ENCODE peak calls at places on chromosome 21, in nine cellular contexts. X, M, Z, W, P, D, S, T and L are unnamed samples.

GRCh38 chr21:32645261-32646182 is 33.3 kb upstream of the CFAP298 start:
- DNase-seq in S (no peak), D (no peak), P (no peak), M (no peak), W (no peak), T (no peak), X (no peak), Z (no peak), L (no peak)

GRCh38 chr21:46599251-46599572 is 5.7 kb downstream of the S100B start:
- DNase-seq in T (no peak), M (no peak), S (peak; percentile 76), P (peak; percentile 10), Z (no peak), D (no peak), X (no peak), W (peak; percentile 77), L (peak; percentile 56)

GRCh38 chr21:18369115-18369514 is 34.5 kb downstream of the TMPRSS15 start:
- DNase-seq in M (no peak), X (no peak), T (no peak), D (no peak), P (peak; percentile 6), S (no peak), Z (no peak), W (no peak), L (no peak)

GRCh38 chr21:17612023-17612564 is 607 bp downstream of the BTG3 start:
- DNase-seq in P (peak; percentile 29), X (no peak), S (no peak), M (no peak), W (no peak), Z (peak; percentile 25), T (peak; percentile 78), D (no peak), L (peak; percentile 22)

GRCh38 chr21:43341349-43342163 is 85.4 kb downstream of the SIK1 start:
- DNase-seq in Z (no peak), W (no peak), D (no peak), M (no peak), P (peak; percentile 89), X (no peak), T (no peak), S (no peak), L (no peak)

GRCh38 chr21:34022557-34023335 is 50.6 kb upstream of the MRPS6 start:
- DNase-seq in W (no peak), P (no peak), X (no peak), Z (no peak), D (no peak), T (no peak), M (no peak), S (no peak), L (no peak)

GRCh38 chr21:43814215-43815106 is 25.1 kb downstream of the RRP1 start:
- DNase-seq in X (no peak), M (no peak), W (no peak), T (no peak), S (no peak), Z (no peak), D (no peak), P (no peak), L (no peak)

GRCh38 chr21:14453339-14453738 is 70.4 kb upstream of the HSPA13 start:
- DNase-seq in S (no peak), W (no peak), D (no peak), X (no peak), P (no peak), T (no peak), M (no peak), Z (no peak), L (no peak)

GRCh38 chr21:43881283-43881682 is 16.3 kb downstream of the AGPAT3 start:
- DNase-seq in P (no peak), T (no peak), Z (no peak), X (no peak), S (no peak), M (no peak), D (no peak), W (no peak), L (no peak)

GRCh38 chr21:28770867-28771661 is 221.6 kb downstream of the LTN1 start:
- DNase-seq in T (no peak), W (no peak), P (no peak), M (peak; percentile 92), Z (no peak), X (no peak), S (peak; percentile 40), D (no peak), L (no peak)

GRCh38 chr21:44296916-44297315 is 2.9 kb upstream of the PFKL start:
- DNase-seq in S (no peak), T (no peak), M (no peak), P (no peak), W (no peak), X (no peak), D (no peak), Z (no peak), L (no peak)

GRCh38 chr21:23016617-23017016 is 2018.4 kb downstream of the NCAM2 start:
- DNase-seq in Z (no peak), D (no peak), P (peak; percentile 0), X (peak; percentile 4), W (no peak), S (no peak), M (no peak), T (no peak), L (no peak)

GRCh38 chr21:33402011-33402979 is 918 bp upstream of the IFNGR2 start:
- DNase-seq in D (no peak), S (peak; percentile 74), P (no peak), X (no peak), T (peak; percentile 88), M (peak; percentile 96), W (no peak), Z (peak; percentile 46), L (no peak)

GRCh38 chr21:38809170-38809878 is 3.6 kb downstream of the ETS2 start:
- DNase-seq in S (no peak), T (peak; percentile 68), Z (no peak), P (no peak), X (no peak), W (no peak), M (no peak), D (no peak), L (no peak)

GRCh38 chr21:43375827-43376795 is 50.8 kb downstream of the SIK1 start:
- DNase-seq in Z (no peak), S (no peak), X (no peak), P (no peak), W (no peak), M (no peak), T (no peak), D (no peak), L (no peak)

GRCh38 chr21:22981819-22982218 is 1983.6 kb downstream of the NCAM2 start:
- DNase-seq in W (no peak), X (no peak), M (no peak), P (no peak), T (no peak), D (no peak), Z (no peak), S (no peak), L (no peak)

GRCh38 chr21:36887983-36888382 is 78.5 kb downstream of the HLCS start:
- DNase-seq in P (no peak), M (no peak), T (no peak), D (no peak), W (no peak), Z (no peak), X (no peak), S (no peak), L (no peak)
- H3K4me3 ChIP-seq in P (no peak overlapping the region), M (no peak overlapping the region), T (no peak overlapping the region), D (no peak overlapping the region), W (no peak overlapping the region), Z (no peak overlapping the region), X (no peak overlapping the region), S (no peak overlapping the region), L (no peak overlapping the region)

GRCh38 chr21:26843912-26844257 is 1.3 kb downstream of the ADAMTS1 start:
- DNase-seq in M (no peak), S (no peak), X (no peak), W (no peak), D (no peak), T (no peak), P (peak; percentile 33), Z (no peak), L (no peak)
- TF ChIP-seq CTCF in M (no peak), S (no peak), X (no peak), W (peak; percentile 42), D (no peak), T (no peak), P (no peak), Z (no peak), L (no peak)

GRCh38 chr21:42236014-42236413 is 17.1 kb downstream of the ABCG1 start:
- DNase-seq in W (no peak), P (no peak), X (no peak), Z (no peak), S (no peak), D (no peak), M (no peak), T (no peak), L (no peak)

GRCh38 chr21:42233067-42233981 is 14.4 kb downstream of the ABCG1 start:
- DNase-seq in Z (peak; percentile 69), S (peak; percentile 33), M (peak; percentile 95), P (peak; percentile 21), X (no peak), D (peak; percentile 30), T (peak; percentile 93), W (no peak), L (no peak)

GRCh38 chr21:42234026-42234425 is 15.1 kb downstream of the ABCG1 start:
- DNase-seq in X (no peak), S (no peak), P (no peak), T (no peak), W (no peak), Z (no peak), D (no peak), M (no peak), L (no peak)

GRCh38 chr21:42235593-42235992 is 16.7 kb downstream of the ABCG1 start:
- DNase-seq in X (no peak), T (no peak), S (no peak), Z (no peak), W (no peak), P (no peak), M (no peak), D (no peak), L (no peak)

DNA sequence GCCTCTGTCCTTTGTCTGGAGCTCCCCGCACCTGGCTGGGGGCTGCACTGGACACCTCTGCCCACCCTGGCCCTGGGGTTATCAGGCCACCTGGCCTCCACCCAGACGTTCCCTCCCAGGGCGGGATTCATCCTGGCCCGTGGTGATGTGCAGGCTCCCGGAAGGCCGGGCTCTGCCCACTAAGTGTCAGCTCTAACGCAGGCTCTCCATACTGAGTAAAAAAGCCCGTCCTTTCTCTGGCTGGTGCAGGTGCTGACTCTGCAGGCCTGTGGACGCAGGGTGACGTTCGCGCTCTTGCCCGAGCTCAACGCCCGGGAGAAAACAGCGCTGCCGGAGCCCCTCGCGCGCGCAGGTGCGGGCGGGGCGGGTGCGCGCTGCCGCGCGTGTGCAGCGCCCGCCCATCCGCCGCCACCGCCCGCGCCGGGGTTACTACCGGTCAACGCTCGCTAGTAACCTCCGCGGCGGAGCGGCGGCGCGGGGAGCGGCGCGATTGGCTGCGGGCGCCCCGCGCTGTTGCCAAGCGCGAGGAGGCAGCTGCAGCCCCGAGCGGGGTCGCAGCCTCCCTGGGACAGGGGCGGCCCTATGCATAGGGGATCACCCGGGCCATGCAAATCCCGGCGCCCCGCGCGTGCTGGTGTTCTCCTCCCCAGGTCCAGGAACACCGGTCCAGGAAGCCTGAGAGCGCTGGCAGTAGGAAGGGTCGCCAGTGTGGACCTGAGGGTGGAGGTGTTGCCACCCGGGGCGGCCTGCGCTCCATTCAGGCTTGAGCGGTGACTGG is 15.7 kb downstream of the ABCG1 start:
- DNase-seq in W (no peak), M (no peak), T (no peak), P (peak; percentile 36), D (no peak), X (no peak), Z (peak; percentile 53), S (no peak), L (no peak)
- H3K4me3 ChIP-seq in W (peak overlapping the region; percentile 10), M (peak overlapping the region; percentile 61), T (peak overlapping the region; percentile 82), P (peak overlapping the region; percentile 44), D (peak overlapping the region; percentile 75), X (peak overlapping the region; percentile 34), Z (peak overlapping the region; percentile 35), S (no peak overlapping the region), L (peak overlapping the region; percentile 51)

GRCh38 chr21:45556302-45556644 is 14.0 kb upstream of the SLC19A1 start:
- DNase-seq in W (no peak), S (no peak), P (no peak), Z (no peak), D (no peak), X (no peak), T (no peak), M (no peak), L (no peak)
- TF ChIP-seq CTCF in W (no peak), S (no peak), P (no peak), Z (no peak), D (no peak), X (no peak), T (peak; percentile 2), M (no peak), L (no peak)